ENCODE peak calls at places on chromosomes 3 and 15, in ten cellular contexts. L, I, B, V, W, D, K, H, Y and G are unnamed samples.
A peak's percentile ranks its signal among the peaks of the same experiment; 100 is the strongest.

GRCh38 chr15:50003786-50004334 is 115.2 kb downstream of the ATP8B4 start:
- DNase-seq in V (peak; percentile 74), I (peak; percentile 96), H (peak; percentile 88), D (peak; percentile 94), L (peak; percentile 80), B (peak; percentile 87), W (peak; percentile 87), Y (peak; percentile 83), K (peak; percentile 96), G (peak; percentile 77)

GRCh38 chr3:59766165-59766872 is 716.5 kb upstream of the CFAP20DC start:
- DNase-seq in K (peak; percentile 85), I (peak; percentile 25), D (no peak), B (no peak), W (peak; percentile 93), L (no peak), V (peak; percentile 67), H (no peak), Y (no peak), G (no peak)

GRCh38 chr3:41726891-41727290 is 235.0 kb downstream of the ULK4 start:
- DNase-seq in W (no peak), V (peak; percentile 73), K (peak; percentile 41), H (no peak), B (no peak), I (no peak), Y (no peak), L (no peak), D (no peak), G (no peak)

GRCh38 chr3:181455276-181455675 is 256.4 kb upstream of the SOX2 start:
- DNase-seq in K (no peak), B (no peak), H (no peak), W (no peak), L (no peak), D (no peak), I (no peak), Y (no peak), V (no peak), G (no peak)

GRCh38 chr15:74511583-74511982 is 29.4 kb upstream of the ARID3B start:
- DNase-seq in Y (no peak), W (no peak), H (no peak), K (peak; percentile 41), B (no peak), I (no peak), V (no peak), L (no peak), D (no peak), G (no peak)

GRCh38 chr15:57220220-57220619 is 156.1 kb upstream of the CGNL1 start:
- DNase-seq in Y (no peak), W (peak; percentile 85), K (peak; percentile 68), L (no peak), V (peak; percentile 77), D (no peak), I (no peak), H (no peak), B (no peak), G (peak; percentile 78)

GRCh38 chr3:162489853-162490252 is 993.2 kb downstream of the OTOL1 start:
- DNase-seq in L (no peak), V (peak; percentile 39), D (peak; percentile 21), I (no peak), W (no peak), K (peak; percentile 53), Y (no peak), B (no peak), H (no peak), G (peak; percentile 69)

GRCh38 chr3:13749063-13749764 is 130.7 kb downstream of the WNT7A start:
- DNase-seq in K (no peak), Y (no peak), W (no peak), I (no peak), L (no peak), B (no peak), V (no peak), H (no peak), D (no peak), G (no peak)

GRCh38 chr3:14921811-14922705 is 25.3 kb upstream of the NR2C2 start:
- DNase-seq in V (peak; percentile 37), I (no peak), B (no peak), W (peak; percentile 57), Y (no peak), H (no peak), L (no peak), K (no peak), D (no peak), G (no peak)

GRCh38 chr3:197336348-197336747 is 37.9 kb upstream of the DLG1 start:
- DNase-seq in D (no peak), W (no peak), B (no peak), Y (no peak), K (no peak), H (no peak), I (no peak), L (no peak), V (no peak), G (no peak)

GRCh38 chr3:123448503-123449091 is at the start of gene ADCY5:
- DNase-seq in V (no peak), K (no peak), D (peak; percentile 61), B (no peak), L (no peak), W (no peak), Y (no peak), I (peak; percentile 33), H (peak; percentile 33), G (no peak)

GRCh38 chr3:148992027-148992634 is 791 bp downstream of the GYG1 start:
- DNase-seq in D (peak; percentile 73), H (peak; percentile 53), B (peak; percentile 72), Y (peak; percentile 58), K (no peak), I (peak; percentile 53), V (peak; percentile 50), W (no peak), L (peak; percentile 60), G (peak; percentile 13)

GRCh38 chr3:59240856-59241255 is 191.0 kb upstream of the CFAP20DC start:
- DNase-seq in I (no peak), H (no peak), B (no peak), Y (no peak), K (no peak), D (no peak), W (peak; percentile 43), L (no peak), V (peak; percentile 34), G (no peak)

GRCh38 chr15:99058421-99058870 is 46.4 kb upstream of the SYNM start:
- DNase-seq in Y (no peak), W (no peak), B (no peak), V (peak; percentile 8), D (no peak), L (no peak), K (no peak), I (peak; percentile 13), H (no peak), G (no peak)

GRCh38 chr15:99062226-99062625 is 42.7 kb upstream of the SYNM start:
- DNase-seq in D (no peak), B (no peak), L (no peak), K (no peak), W (no peak), Y (no peak), H (no peak), V (no peak), I (no peak), G (no peak)

GRCh38 chr15:99057020-99057419 is 47.9 kb upstream of the SYNM start:
- DNase-seq in Y (no peak), I (no peak), B (no peak), W (no peak), H (no peak), D (peak; percentile 31), V (no peak), K (no peak), L (no peak), G (no peak)

GRCh38 chr15:99057697-99058420 is 47.0 kb upstream of the SYNM start:
- DNase-seq in K (no peak), H (no peak), V (no peak), W (no peak), Y (peak; percentile 76), D (no peak), B (no peak), I (no peak), L (no peak), G (no peak)

GRCh38 chr15:99059010-99059981 is 45.6 kb upstream of the SYNM start:
- DNase-seq in Y (peak; percentile 86), D (peak; percentile 93), B (peak; percentile 76), I (peak; percentile 56), V (peak; percentile 84), W (peak; percentile 87), K (peak; percentile 91), L (peak; percentile 63), H (peak; percentile 71), G (peak; percentile 80)
- TF ChIP-seq CTCF in Y (peak; percentile 78), D (peak; percentile 75), B (peak; percentile 78), I (peak; percentile 77), V (peak; percentile 34), W (peak; percentile 96), K (peak; percentile 47), L (peak; percentile 55), H (no peak), G (peak; percentile 55)

DNA sequence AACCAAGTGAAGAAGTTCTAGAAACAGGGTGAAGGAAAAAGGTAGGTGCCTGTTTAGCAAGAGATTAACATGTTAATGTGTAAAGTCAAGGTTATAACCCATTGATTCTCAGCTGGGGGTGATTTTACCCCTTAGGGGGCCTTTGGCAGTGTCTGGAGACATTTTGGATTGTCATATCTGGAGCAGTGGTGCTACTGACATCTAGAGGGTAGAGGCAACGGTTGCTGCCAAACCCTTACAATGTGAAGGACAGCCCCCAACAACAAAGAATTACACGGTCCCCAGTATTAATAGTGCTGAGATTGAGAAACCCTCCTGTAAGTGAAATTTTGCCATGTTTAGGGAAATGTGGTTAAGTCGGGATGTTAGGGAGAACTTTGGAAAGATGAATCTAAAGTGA is 74.7 kb downstream of the CRYBG3 start:
- DNase-seq in K (no peak), L (no peak), W (no peak), Y (no peak), B (no peak), H (no peak), I (no peak), D (no peak), V (no peak), G (peak; percentile 47)
- H3K4me1 ChIP-seq in K (no peaks in the 10 kb centered on the region), L (peaks cover 6% of the 10 kb centered on the region), W (peaks cover under 1% of the 10 kb centered on the region), Y (peaks cover 13% of the 10 kb centered on the region), B (peaks cover 9% of the 10 kb centered on the region), H (peaks cover 9% of the 10 kb centered on the region), I (peaks cover 7% of the 10 kb centered on the region), D (no peaks in the 10 kb centered on the region), V (no peaks in the 10 kb centered on the region), G (peaks cover 23% of the 10 kb centered on the region)

GRCh38 chr3:85303156-85303555 is 344.4 kb downstream of the CADM2 start:
- DNase-seq in D (no peak), Y (no peak), L (no peak), H (no peak), V (no peak), W (no peak), K (no peak), I (no peak), B (no peak), G (no peak)

GRCh38 chr3:85304360-85304964 is 345.7 kb downstream of the CADM2 start:
- DNase-seq in Y (no peak), B (no peak), L (no peak), D (no peak), I (no peak), W (no peak), V (peak; percentile 0), H (no peak), K (no peak), G (no peak)
- TF ChIP-seq CTCF in Y (no peak), B (no peak), L (no peak), D (peak; percentile 51), I (no peak), W (peak; percentile 35), V (peak; percentile 23), H (no peak), K (no peak), G (peak; percentile 46)

GRCh38 chr15:65885668-65886218 is 16.5 kb downstream of the RAB11A start:
- DNase-seq in K (no peak), Y (no peak), I (no peak), V (no peak), D (no peak), B (no peak), W (no peak), H (no peak), L (no peak), G (no peak)
- H3K4me1 ChIP-seq in K (no peaks in the 10 kb centered on the region), Y (peaks cover 6% of the 10 kb centered on the region), I (peaks cover 7% of the 10 kb centered on the region), V (no peaks in the 10 kb centered on the region), D (no peaks in the 10 kb centered on the region), B (peaks cover 26% of the 10 kb centered on the region), W (no peaks in the 10 kb centered on the region), H (no peaks in the 10 kb centered on the region), L (no peaks in the 10 kb centered on the region), G (peaks cover 17% of the 10 kb centered on the region)